ENCODE peak calls at places on chromosomes 3 and 15, in five cellular contexts. One of them, this sample, is unnamed. For H3K9me3 and H3K4me1, the result is how much of the 10 kb centered on the place peaks cover.

GRCh38 chr15:56242576-56243116 is 1.0 kb downstream of the RFX7 start:
- DNase-seq in uterus: no peak
- DNase-seq in esophagus muscularis mucosa: no peak
- DNase-seq in H9: no peak
- DNase-seq in DND-41: no peak
- DNase-seq in this sample: no peak

GRCh38 chr3:185283374-185283935 is 29.6 kb upstream of the EHHADH start:
- DNase-seq in uterus: no peak
- DNase-seq in esophagus muscularis mucosa: no peak
- DNase-seq in H9: no peak
- DNase-seq in DND-41: no peak
- DNase-seq in this sample: no peak

GRCh38 chr3:54891540-54891897 is 36.3 kb downstream of the LRTM1 start:
- DNase-seq in uterus: peak
- DNase-seq in esophagus muscularis mucosa: peak
- DNase-seq in H9: peak
- DNase-seq in DND-41: no peak
- DNase-seq in this sample: peak

GRCh38 chr3:22634450-22634849 is 568.7 kb upstream of the UBE2E2 start:
- DNase-seq in uterus: no peak
- DNase-seq in esophagus muscularis mucosa: no peak
- DNase-seq in H9: no peak
- DNase-seq in DND-41: no peak
- DNase-seq in this sample: no peak

GRCh38 chr3:41688595-41689380 is 273.1 kb downstream of the ULK4 start:
- DNase-seq in uterus: no peak
- DNase-seq in esophagus muscularis mucosa: no peak
- DNase-seq in H9: no peak
- DNase-seq in DND-41: no peak
- DNase-seq in this sample: no peak

GRCh38 chr15:70526221-70526973 is 237.0 kb downstream of the UACA start:
- DNase-seq in uterus: no peak
- DNase-seq in esophagus muscularis mucosa: no peak
- DNase-seq in H9: peak
- DNase-seq in DND-41: no peak
- DNase-seq in this sample: no peak

GRCh38 chr15:40367673-40368611 is 9.9 kb downstream of the DISP2 start:
- DNase-seq in uterus: peak
- DNase-seq in esophagus muscularis mucosa: no peak
- DNase-seq in H9: peak
- DNase-seq in DND-41: peak
- DNase-seq in this sample: peak

GRCh38 chr15:85284497-85284896 is 95.9 kb upstream of the AKAP13 start:
- DNase-seq in uterus: no peak
- DNase-seq in esophagus muscularis mucosa: no peak
- DNase-seq in H9: no peak
- DNase-seq in DND-41: no peak
- DNase-seq in this sample: no peak

GRCh38 chr15:63986185-63986680 is 60.1 kb downstream of the DAPK2 start:
- DNase-seq in uterus: no peak
- DNase-seq in esophagus muscularis mucosa: no peak
- DNase-seq in H9: no peak
- DNase-seq in DND-41: no peak
- DNase-seq in this sample: no peak

GRCh38 chr3:97138914-97139541 is 324.6 kb downstream of the EPHA6 start:
- DNase-seq in uterus: no peak
- DNase-seq in esophagus muscularis mucosa: no peak
- DNase-seq in H9: peak
- DNase-seq in DND-41: no peak
- DNase-seq in this sample: no peak

GRCh38 chr3:189001559-189001958 is 170.2 kb upstream of the TPRG1 start:
- DNase-seq in uterus: no peak
- DNase-seq in esophagus muscularis mucosa: no peak
- DNase-seq in H9: no peak
- DNase-seq in DND-41: no peak
- DNase-seq in this sample: no peak

GRCh38 chr3:30496496-30496966 is 109.9 kb upstream of the TGFBR2 start:
- DNase-seq in uterus: peak
- DNase-seq in esophagus muscularis mucosa: no peak
- DNase-seq in H9: no peak
- DNase-seq in DND-41: peak
- DNase-seq in this sample: no peak

GRCh38 chr15:82306791-82307713 is 42.2 kb downstream of the GOLGA6L10 start:
- DNase-seq in uterus: no peak
- DNase-seq in esophagus muscularis mucosa: peak
- DNase-seq in H9: peak
- DNase-seq in DND-41: no peak
- DNase-seq in this sample: no peak

GRCh38 chr3:42502429-42503250 is at the start of gene VIPR1:
- DNase-seq in uterus: peak
- DNase-seq in esophagus muscularis mucosa: no peak
- DNase-seq in H9: peak
- DNase-seq in DND-41: no peak
- DNase-seq in this sample: peak

DNA sequence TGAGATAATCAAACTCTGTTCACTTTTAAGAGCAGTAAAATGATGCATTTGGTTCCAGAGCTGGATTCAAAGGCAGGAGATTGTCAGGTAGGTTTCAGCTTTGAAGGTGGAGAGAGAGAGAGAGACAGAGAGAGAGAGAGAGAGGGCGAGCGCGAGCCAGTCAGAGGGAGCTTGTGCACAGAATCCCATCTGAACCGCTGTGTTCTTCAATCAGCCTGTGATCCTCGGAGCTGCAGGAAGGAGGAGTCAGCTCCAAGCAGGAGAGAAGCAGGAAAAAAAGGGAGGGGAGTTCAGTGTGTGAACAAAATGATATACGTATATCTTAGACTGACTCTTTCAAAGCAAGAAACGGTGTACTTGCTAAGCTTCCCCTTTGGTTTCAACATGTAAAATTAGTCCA is at the start of gene GPR149:
- DNase-seq in uterus: no peak
- DNase-seq in esophagus muscularis mucosa: no peak
- DNase-seq in H9: peak
- DNase-seq in DND-41: no peak
- DNase-seq in this sample: no peak
- TF ChIP-seq CTCF in uterus: no peak
- TF ChIP-seq CTCF in esophagus muscularis mucosa: no peak
- TF ChIP-seq CTCF in H9: peak
- TF ChIP-seq CTCF in DND-41: no peak
- TF ChIP-seq CTCF in this sample: no peak

DNA sequence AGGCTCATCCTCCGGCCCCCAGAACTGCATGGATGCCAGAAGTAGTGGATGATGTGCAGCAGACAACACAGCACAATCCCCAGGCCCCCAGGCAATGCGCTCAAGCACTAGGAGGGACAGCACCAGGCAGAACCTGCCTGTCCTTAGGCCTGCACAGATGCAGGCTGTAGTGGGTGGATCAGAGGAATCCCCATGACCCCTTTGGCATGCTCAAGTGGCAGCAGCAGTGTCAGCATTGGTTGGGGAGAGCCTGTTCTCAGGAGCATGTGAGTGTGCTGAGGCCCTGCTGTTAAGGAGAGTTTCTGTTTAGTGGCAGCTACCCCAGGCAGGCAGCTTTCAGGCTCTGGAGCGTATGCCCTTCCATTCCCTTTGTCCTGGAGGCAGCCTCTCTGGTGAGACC is 25.1 kb upstream of the CD200R1L start:
- DNase-seq in uterus: no peak
- DNase-seq in esophagus muscularis mucosa: no peak
- DNase-seq in H9: no peak
- DNase-seq in DND-41: no peak
- DNase-seq in this sample: no peak
- H3K9me3 ChIP-seq in uterus: under half
- H3K9me3 ChIP-seq in esophagus muscularis mucosa: under half
- H3K9me3 ChIP-seq in H9: under half
- H3K9me3 ChIP-seq in DND-41: under half
- H3K9me3 ChIP-seq in this sample: under half

GRCh38 chr15:65819563-65819960 is 27.5 kb upstream of the DENND4A start:
- DNase-seq in uterus: no peak
- DNase-seq in esophagus muscularis mucosa: no peak
- DNase-seq in H9: no peak
- DNase-seq in DND-41: no peak
- DNase-seq in this sample: no peak
- H3K4me1 ChIP-seq in uterus: under half
- H3K4me1 ChIP-seq in esophagus muscularis mucosa: under half
- H3K4me1 ChIP-seq in H9: under half
- H3K4me1 ChIP-seq in DND-41: under half
- H3K4me1 ChIP-seq in this sample: under half

GRCh38 chr15:58224068-58224467 is 85.9 kb downstream of the AQP9 start:
- DNase-seq in uterus: no peak
- DNase-seq in esophagus muscularis mucosa: no peak
- DNase-seq in H9: no peak
- DNase-seq in DND-41: no peak
- DNase-seq in this sample: no peak

GRCh38 chr15:58223432-58223831 is 85.3 kb downstream of the AQP9 start:
- DNase-seq in uterus: no peak
- DNase-seq in esophagus muscularis mucosa: no peak
- DNase-seq in H9: no peak
- DNase-seq in DND-41: no peak
- DNase-seq in this sample: no peak

GRCh38 chr15:58222698-58223097 is 84.5 kb downstream of the AQP9 start:
- DNase-seq in uterus: no peak
- DNase-seq in esophagus muscularis mucosa: no peak
- DNase-seq in H9: no peak
- DNase-seq in DND-41: no peak
- DNase-seq in this sample: no peak

DNA sequence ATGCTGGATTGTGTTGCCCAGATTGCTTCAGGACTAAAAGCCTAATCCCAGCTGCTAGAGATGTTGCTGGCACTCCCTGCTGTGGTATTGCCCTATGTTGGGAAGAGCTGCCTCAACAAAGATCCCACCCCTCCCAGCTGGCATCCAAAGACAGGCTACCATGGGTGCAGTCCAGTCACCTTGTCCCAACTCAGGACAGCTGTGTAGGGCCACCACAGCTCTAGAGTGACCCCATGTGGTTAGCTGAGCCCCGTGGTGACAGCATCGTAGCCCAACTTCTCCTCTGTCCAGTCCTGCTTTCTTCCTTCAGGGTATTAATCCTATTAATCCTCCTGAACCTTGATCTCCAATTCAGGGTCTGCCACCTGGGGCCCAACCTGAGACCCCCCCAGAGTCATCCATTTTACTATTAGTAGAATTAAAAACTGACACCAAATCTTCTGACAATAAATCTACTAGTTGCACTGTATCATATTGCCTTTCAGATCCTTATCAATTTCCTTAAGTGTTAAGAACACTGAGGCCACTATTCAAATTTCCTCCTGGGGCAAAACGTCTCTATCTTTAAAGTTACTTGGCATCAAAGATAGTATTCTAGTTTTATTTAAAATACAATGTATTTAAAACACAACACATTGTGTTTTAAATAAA is 83.5 kb downstream of the AQP9 start:
- DNase-seq in uterus: no peak
- DNase-seq in esophagus muscularis mucosa: no peak
- DNase-seq in H9: peak
- DNase-seq in DND-41: no peak
- DNase-seq in this sample: peak
- TF ChIP-seq CTCF in uterus: no peak
- TF ChIP-seq CTCF in esophagus muscularis mucosa: no peak
- TF ChIP-seq CTCF in H9: peak
- TF ChIP-seq CTCF in DND-41: peak
- TF ChIP-seq CTCF in this sample: no peak

DNA sequence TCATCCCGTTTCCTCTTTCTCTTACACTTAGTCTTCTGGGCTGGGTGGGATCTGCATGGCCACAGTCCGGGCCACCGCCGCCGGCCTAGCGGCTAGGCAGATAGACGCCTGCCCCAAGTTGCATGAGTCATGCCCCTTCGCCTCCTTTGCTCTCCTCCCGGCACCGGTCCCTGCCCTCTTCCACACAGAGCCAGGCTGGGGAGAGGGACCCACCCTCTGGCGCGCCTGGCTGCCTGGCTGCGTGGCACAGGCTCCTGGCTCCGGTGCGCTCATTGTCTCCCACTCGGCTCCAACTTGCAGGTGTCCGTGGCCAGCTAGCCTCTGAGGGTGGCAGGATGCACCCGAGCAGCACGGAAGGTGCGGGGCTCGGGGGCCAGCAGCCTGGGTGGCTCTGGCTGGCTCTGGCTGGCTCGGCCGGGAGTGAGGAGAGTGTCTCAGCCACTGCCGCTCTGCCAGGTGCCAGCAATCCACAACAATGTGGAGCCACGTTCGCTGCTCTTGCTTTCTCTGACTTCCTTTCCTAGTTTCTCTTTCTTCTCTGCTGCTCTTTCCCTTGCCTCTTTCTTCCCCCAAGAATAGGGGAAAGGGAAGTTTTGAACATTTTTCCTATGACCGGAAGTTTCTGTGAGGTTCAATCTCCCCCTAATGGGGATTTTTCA is 22.4 kb upstream of the MTHFS start:
- DNase-seq in uterus: no peak
- DNase-seq in esophagus muscularis mucosa: no peak
- DNase-seq in H9: peak
- DNase-seq in DND-41: no peak
- DNase-seq in this sample: peak
- H3K9me3 ChIP-seq in uterus: under half
- H3K9me3 ChIP-seq in esophagus muscularis mucosa: half or more
- H3K9me3 ChIP-seq in H9: under half
- H3K9me3 ChIP-seq in DND-41: under half
- H3K9me3 ChIP-seq in this sample: under half

GRCh38 chr3:178930116-178930515 is 141.5 kb downstream of the ZMAT3 start:
- DNase-seq in uterus: no peak
- DNase-seq in esophagus muscularis mucosa: no peak
- DNase-seq in H9: no peak
- DNase-seq in DND-41: no peak
- DNase-seq in this sample: no peak
- H3K4me1 ChIP-seq in uterus: under half
- H3K4me1 ChIP-seq in esophagus muscularis mucosa: under half
- H3K4me1 ChIP-seq in H9: under half
- H3K4me1 ChIP-seq in DND-41: under half
- H3K4me1 ChIP-seq in this sample: under half

This sample was measured in left lung.